ENCODE peak calls at places on chromosomes 6 and 20, in four cellular contexts. V is GM12878, U is K562, R is HL-60. X is an unnamed sample.

GRCh38 chr20:41137412-41138216 is at the start of gene PLCG1:
- DNase-seq in V (no peak), U (peak), R (peak), X (peak)

GRCh38 chr6:14964901-14965300 is 281.0 kb upstream of the JARID2 start:
- DNase-seq in R (no peak), U (no peak), V (no peak), X (no peak)

GRCh38 chr6:90203672-90204071 is 93.0 kb downstream of the BACH2 start:
- DNase-seq in U (no peak), R (no peak), V (no peak), X (no peak)

GRCh38 chr6:111580826-111581505 is 24.7 kb downstream of the TRAF3IP2 start:
- DNase-seq in U (no peak), R (no peak), V (no peak), X (no peak)

GRCh38 chr6:41367700-41368099 is 32.3 kb downstream of the NCR2 start:
- DNase-seq in U (peak), R (peak), V (no peak), X (no peak)

GRCh38 chr20:35145141-35145564 is 2.0 kb downstream of the EDEM2 start:
- DNase-seq in U (peak), R (peak), V (peak), X (peak)

GRCh38 chr6:38876470-38876869 is 161.4 kb downstream of the DNAH8 start:
- DNase-seq in R (peak), U (no peak), V (no peak), X (no peak)

GRCh38 chr6:152160346-152160745 is 352.9 kb downstream of the ESR1 start:
- DNase-seq in U (no peak), V (peak), R (no peak), X (no peak)

GRCh38 chr6:25995507-25995906 is 32.9 kb downstream of the TRIM38 start:
- DNase-seq in V (no peak), R (no peak), U (no peak), X (no peak)

GRCh38 chr6:40348591-40348990 is 238.6 kb downstream of the LRFN2 start:
- DNase-seq in V (no peak), R (no peak), U (no peak), X (no peak)

GRCh38 chr6:139919107-139920026 is 544.9 kb upstream of the CITED2 start:
- DNase-seq in U (no peak), R (peak), V (no peak), X (no peak)

GRCh38 chr6:136831873-136832562 is 9.6 kb downstream of the PEX7 start:
- DNase-seq in V (no peak), R (no peak), U (no peak), X (no peak)

GRCh38 chr20:36468149-36469000 is 72.9 kb upstream of the MYL9 start:
- DNase-seq in R (no peak), U (no peak), V (no peak), X (no peak)

GRCh38 chr6:40395066-40395697 is 192.0 kb downstream of the LRFN2 start:
- DNase-seq in V (no peak), R (no peak), U (no peak), X (no peak)

GRCh38 chr6:12313311-12313991 is 23.3 kb downstream of the EDN1 start:
- DNase-seq in R (no peak), V (no peak), U (no peak), X (no peak)

GRCh38 chr6:5082487-5083306 is 2.4 kb upstream of the PPP1R3G start:
- DNase-seq in V (no peak), U (no peak), R (no peak), X (no peak)

GRCh38 chr20:45983279-45983743 is 11.3 kb upstream of the ZNF335 start:
- DNase-seq in V (no peak), U (peak), R (no peak), X (no peak)

GRCh38 chr20:11544029-11544678 is 373.5 kb upstream of the BTBD3 start:
- DNase-seq in V (peak), U (no peak), R (peak), X (peak)

GRCh38 chr6:33168202-33168601 is 24.1 kb downstream of the COL11A2 start:
- DNase-seq in R (no peak), U (no peak), V (no peak), X (no peak)

GRCh38 chr20:62929051-62929538 is 2.8 kb upstream of the DIDO1 start:
- DNase-seq in V (no peak), U (peak), R (peak), X (peak)

GRCh38 chr20:56187791-56188190 is 60.7 kb upstream of the MC3R start:
- DNase-seq in V (no peak), U (no peak), R (peak), X (no peak)

GRCh38 chr6:90079555-90080490 is 185.6 kb downstream of the GJA10 start:
- DNase-seq in U (no peak), R (no peak), V (no peak), X (no peak)

GRCh38 chr20:25544316-25544715 is 41.0 kb downstream of the NINL start:
- DNase-seq in R (no peak), V (no peak), U (no peak), X (no peak)

GRCh38 chr20:9021699-9022098 is 47.2 kb upstream of the PLCB4 start:
- DNase-seq in R (no peak), U (no peak), V (no peak), X (no peak)

GRCh38 chr6:132932566-132932965 is 118.2 kb downstream of the RPS12 start:
- DNase-seq in U (no peak), R (no peak), V (no peak), X (no peak)

GRCh38 chr20:33373735-33374605 is 27.3 kb downstream of the CDK5RAP1 start:
- DNase-seq in U (no peak), R (no peak), V (no peak), X (no peak)

GRCh38 chr20:40431611-40432010 is 257.4 kb downstream of the MAFB start:
- DNase-seq in V (no peak), U (no peak), R (no peak), X (no peak)

GRCh38 chr6:105594821-105595220 is 191.9 kb upstream of the PREP start:
- DNase-seq in U (no peak), V (no peak), R (no peak), X (no peak)

GRCh38 chr20:43379239-43379917 is 78.3 kb upstream of the SRSF6 start:
- DNase-seq in R (no peak), V (no peak), U (no peak), X (no peak)

GRCh38 chr6:134482585-134483346 is 164.9 kb upstream of the SGK1 start:
- DNase-seq in U (no peak), R (no peak), V (no peak), X (no peak)

GRCh38 chr6:161200610-161201201 is 73.2 kb downstream of the AGPAT4 start:
- DNase-seq in R (no peak), V (no peak), U (peak), X (no peak)

GRCh38 chr6:137873273-137873762 is 6.3 kb downstream of the TNFAIP3 start:
- DNase-seq in V (peak), R (peak), U (no peak), X (no peak)

GRCh38 chr6:149065658-149066556 is 251.6 kb upstream of the TAB2 start:
- DNase-seq in R (peak), U (no peak), V (peak), X (no peak)

GRCh38 chr6:78850621-78851020 is 16.7 kb upstream of the IRAK1BP1 start:
- DNase-seq in R (no peak), V (no peak), U (no peak), X (no peak)
- TF ChIP-seq SPI1 in R (no peak), V (no peak), U (no peak), X (no peak)

GRCh38 chr6:74606488-74607135 is 599.2 kb downstream of the COL12A1 start:
- DNase-seq in V (no peak), R (no peak), U (no peak), X (no peak)
- TF ChIP-seq SPI1 in V (no peak), R (no peak), U (no peak), X (no peak)

GRCh38 chr6:70622426-70622825 is 45.3 kb upstream of the SMAP1 start:
- DNase-seq in R (no peak), V (no peak), U (no peak), X (no peak)

GRCh38 chr6:70620746-70621145 is 46.9 kb upstream of the SMAP1 start:
- DNase-seq in U (no peak), V (no peak), R (no peak), X (no peak)

DNA sequence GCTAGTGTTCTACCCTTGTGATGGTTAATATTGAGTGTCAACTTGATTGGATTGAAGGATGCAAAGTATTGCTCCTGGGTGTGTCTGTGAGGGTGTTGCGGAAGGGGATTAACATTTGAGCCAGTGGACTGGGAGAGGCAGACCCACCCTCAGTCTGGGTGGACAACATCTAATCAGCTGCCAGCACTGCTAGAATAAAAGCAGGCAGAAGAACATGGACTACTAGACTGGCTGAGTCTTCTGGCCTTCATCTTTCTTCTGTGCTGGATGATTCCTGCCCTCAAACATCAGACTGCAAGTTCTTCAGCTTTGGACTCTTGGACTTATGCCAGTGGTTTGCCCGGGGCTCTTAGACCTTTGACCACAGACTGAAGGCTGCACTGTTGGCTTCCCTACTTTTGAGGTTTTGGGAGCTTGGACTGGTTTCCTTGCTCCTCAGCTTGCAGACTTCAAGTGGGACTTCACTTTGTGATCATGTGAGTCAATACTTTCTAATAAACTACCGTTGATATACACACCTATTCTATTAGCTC is 50.1 kb downstream of the SDHAF4 start:
- DNase-seq in V (no peak), U (no peak), R (no peak), X (no peak)
- TF ChIP-seq SPI1 in V (no peak), U (no peak), R (no peak), X (no peak)

DNA sequence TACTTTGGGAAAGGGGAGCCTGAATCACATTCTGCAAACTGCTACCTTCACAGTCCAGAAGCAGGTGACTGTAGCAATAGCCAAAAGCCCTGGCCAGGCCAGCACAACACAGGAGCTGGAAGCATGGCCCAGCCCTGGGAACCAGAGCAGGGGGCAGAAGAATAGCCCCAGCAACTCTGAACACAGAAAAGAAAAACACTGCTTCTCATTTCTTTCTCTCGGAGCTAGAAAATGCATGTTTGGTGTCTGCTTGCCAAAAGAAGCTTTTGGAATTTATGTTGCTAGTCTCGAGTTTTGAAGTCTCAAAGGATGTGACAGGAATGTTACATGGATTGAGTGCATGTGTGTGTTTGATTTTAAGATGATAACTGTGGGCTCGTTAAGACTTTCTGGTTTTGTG is 79.8 kb upstream of the SCAF8 start:
- DNase-seq in V (no peak), R (no peak), U (no peak), X (no peak)
- TF ChIP-seq SPI1 in V (no peak), R (no peak), U (no peak), X (no peak)

DNA sequence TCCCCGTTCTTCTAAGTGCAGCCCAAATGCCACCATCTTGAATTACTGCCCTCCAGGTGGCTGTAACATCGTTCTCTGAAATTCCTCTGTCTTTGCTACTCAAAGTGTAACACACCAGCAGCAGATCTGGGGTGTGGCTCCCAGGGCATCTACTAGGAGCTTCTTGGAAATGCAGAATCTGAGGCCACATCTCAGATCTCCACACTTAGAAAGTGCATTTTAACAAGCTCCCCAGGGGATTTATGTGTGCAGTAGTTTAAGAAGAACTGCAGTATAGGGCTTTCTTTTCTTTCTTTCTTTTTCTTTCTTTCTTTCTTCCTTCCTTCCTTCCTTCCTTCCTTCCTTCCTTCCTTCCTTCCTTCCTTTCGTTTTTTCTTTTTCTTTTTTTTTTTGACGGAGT is 1.6 kb upstream of the MLIP start:
- DNase-seq in R (no peak), V (no peak), U (no peak), X (no peak)
- TF ChIP-seq SPI1 in R (no peak), V (no peak), U (no peak), X (no peak)

DNA sequence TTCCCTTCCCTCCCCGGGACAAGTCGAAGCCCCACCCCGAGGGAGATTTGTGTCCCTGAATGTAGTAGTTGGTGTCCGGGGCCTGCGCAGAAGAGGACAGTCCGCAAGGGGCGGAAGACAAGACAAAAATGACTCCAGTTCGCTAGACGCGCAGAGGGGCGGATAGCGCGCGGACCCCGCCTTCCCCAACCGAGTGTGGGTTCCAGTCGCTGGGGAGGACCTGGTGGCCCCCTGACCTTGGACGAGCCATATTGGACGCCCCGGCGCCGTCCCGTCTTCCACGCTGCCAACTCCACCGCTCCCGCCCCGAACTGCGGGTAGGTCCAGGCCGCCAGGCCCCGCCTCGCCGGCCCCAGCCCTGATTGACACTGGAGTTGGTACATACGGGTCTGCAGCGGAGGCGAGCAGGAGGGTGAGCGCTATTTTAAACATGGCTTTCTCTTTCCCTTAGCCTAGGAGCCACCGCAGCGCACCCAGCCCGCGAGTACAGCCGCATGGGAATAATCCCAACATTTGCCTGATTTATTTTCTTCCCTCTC is 802 bp downstream of the HMGN3 start:
- DNase-seq in V (peak), U (peak), R (peak), X (peak)
- TF ChIP-seq SPI1 in V (no peak), U (no peak), R (no peak), X (no peak)

DNA sequence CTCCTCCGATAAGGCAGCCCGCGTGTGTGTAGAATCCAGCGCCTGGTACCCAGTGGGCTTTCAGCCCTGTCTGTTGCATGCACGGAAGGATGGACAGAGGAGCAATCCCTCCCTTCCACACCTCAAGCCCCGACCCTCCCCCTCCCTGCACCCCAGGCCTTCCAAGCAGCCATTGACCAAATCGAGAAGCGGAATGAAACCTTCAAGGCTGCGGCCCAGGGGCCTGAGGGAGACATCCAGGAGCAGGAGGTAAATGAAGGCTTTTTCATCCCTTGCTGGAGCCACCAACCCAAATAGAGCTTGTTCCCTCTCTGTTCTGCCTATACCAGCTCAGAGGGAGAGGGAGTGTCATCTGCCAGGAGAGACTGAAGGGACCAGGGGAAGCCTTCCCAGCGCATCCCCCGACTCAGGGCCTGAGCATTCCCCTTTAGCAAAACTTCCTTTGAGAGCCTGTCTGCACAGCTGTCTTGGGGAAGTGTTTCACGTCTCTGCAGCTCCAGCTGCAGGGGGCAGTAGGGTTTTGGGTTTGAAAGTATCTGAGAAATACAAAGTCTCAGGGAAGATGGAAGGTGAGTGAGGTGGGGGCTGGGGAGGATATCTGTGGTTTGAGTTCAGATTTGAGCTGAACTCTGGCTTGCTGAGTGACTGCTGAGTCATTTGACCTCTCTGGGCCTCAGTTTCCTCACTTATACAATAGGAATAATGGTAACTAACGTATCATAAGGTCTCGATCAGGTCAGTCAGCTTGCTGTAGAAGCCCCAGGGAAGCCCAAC is 16.1 kb downstream of the FGD2 start:
- DNase-seq in U (no peak), R (peak), V (no peak), X (no peak)
- TF ChIP-seq SPI1 in U (peak), R (peak), V (no peak), X (no peak)

GRCh38 chr20:48538058-48538825 is 289.6 kb downstream of the PREX1 start:
- DNase-seq in U (no peak), R (no peak), V (no peak), X (no peak)

GRCh38 chr20:48536206-48536605 is 291.6 kb downstream of the PREX1 start:
- DNase-seq in V (no peak), R (no peak), U (no peak), X (no peak)

GRCh38 chr20:48541581-48542071 is 286.2 kb downstream of the PREX1 start:
- DNase-seq in R (no peak), U (no peak), V (peak), X (no peak)

GRCh38 chr20:48535556-48535955 is 292.2 kb downstream of the PREX1 start:
- DNase-seq in V (no peak), U (no peak), R (no peak), X (no peak)

DNA sequence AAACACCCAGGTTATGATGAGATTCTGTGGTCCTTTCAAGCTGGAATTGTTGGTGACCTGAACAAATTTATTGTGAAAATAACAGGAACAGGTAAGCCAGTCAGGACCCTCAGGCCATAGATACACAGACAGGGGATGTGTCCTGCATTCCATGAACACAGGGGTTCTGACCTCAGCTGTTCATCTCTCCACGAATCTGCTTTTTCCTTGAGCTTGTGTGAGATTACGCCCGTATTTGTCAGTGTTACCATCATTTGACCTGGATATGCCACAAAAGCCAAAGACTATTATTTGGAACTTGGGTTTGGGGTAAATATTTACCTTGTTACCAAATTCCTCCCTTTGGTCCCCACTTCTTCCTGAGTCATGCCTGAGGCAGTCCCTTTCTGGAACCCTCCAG is 288.9 kb downstream of the PREX1 start:
- DNase-seq in V (no peak), R (no peak), U (no peak), X (no peak)
- TF ChIP-seq SPI1 in V (no peak), R (no peak), U (no peak), X (no peak)

X was measured in GM12891.